ENCODE peak calls at places on chromosomes 2 and 18, in nine cellular contexts. C is M059J, N is ELF-1, G is esophagus squamous epithelium, D is germinal center, J is MM.1S, T is T follicular helper cell, U is endothelial cell of umbilical vein, V is ovary. Q is an unnamed sample.

GRCh38 chr18:23238651-23239349 is 103.5 kb downstream of the CABLES1 start:
- DNase-seq in C (peak), N (peak), G (no peak), D (no peak), J (no peak), T (no peak), U (peak), V (no peak), Q (peak)

GRCh38 chr2:10911291-10912075 is at the start of gene KCNF1:
- DNase-seq in C (peak), N (peak), G (no peak), D (no peak), J (no peak), T (no peak), U (peak), V (no peak), Q (peak)

GRCh38 chr18:6279308-6279707 is 135.4 kb downstream of the L3MBTL4 start:
- DNase-seq in C (no peak), N (no peak), G (no peak), D (no peak), J (no peak), T (no peak), U (no peak), V (no peak), Q (no peak)

GRCh38 chr2:216596234-216596985 is 36.8 kb upstream of the IGFBP2 start:
- DNase-seq in C (peak), N (no peak), G (no peak), D (no peak), J (no peak), T (no peak), U (peak), V (peak), Q (peak)

GRCh38 chr18:22547807-22548561 is 130.3 kb upstream of the CTAGE1 start:
- DNase-seq in C (peak), N (peak), G (no peak), D (no peak), J (no peak), T (no peak), U (no peak), V (no peak), Q (no peak)

GRCh38 chr2:219155054-219155644 is 5.5 kb downstream of the NHEJ1 start:
- DNase-seq in C (peak), N (peak), G (no peak), D (peak), J (peak), T (peak), U (peak), V (peak), Q (peak)

GRCh38 chr2:195656131-195656858 is 731 bp upstream of the SLC39A10 start:
- DNase-seq in C (no peak), N (no peak), G (no peak), D (no peak), J (no peak), T (no peak), U (no peak), V (no peak), Q (no peak)

GRCh38 chr2:173749315-173749714 is 215.9 kb downstream of the SP3 start:
- DNase-seq in C (peak), N (no peak), G (no peak), D (no peak), J (no peak), T (no peak), U (peak), V (no peak), Q (no peak)

GRCh38 chr2:188142636-188143035 is 149.0 kb upstream of the GULP1 start:
- DNase-seq in C (peak), N (no peak), G (no peak), D (no peak), J (no peak), T (no peak), U (peak), V (no peak), Q (no peak)

GRCh38 chr2:56130463-56131070 is 53.2 kb upstream of the CCDC85A start:
- DNase-seq in C (peak), N (peak), G (no peak), D (no peak), J (peak), T (no peak), U (peak), V (no peak), Q (peak)

GRCh38 chr2:238235331-238235732 is 4.5 kb downstream of the HES6 start:
- DNase-seq in C (peak), N (no peak), G (no peak), D (no peak), J (no peak), T (no peak), U (no peak), V (no peak), Q (no peak)

GRCh38 chr2:61949458-61950107 is 44.1 kb downstream of the COMMD1 start:
- DNase-seq in C (peak), N (peak), G (no peak), D (no peak), J (no peak), T (no peak), U (no peak), V (no peak), Q (no peak)

GRCh38 chr2:151882786-151883445 is 54.7 kb upstream of the ARL5A start:
- DNase-seq in C (no peak), N (no peak), G (no peak), D (no peak), J (no peak), T (no peak), U (no peak), V (no peak), Q (no peak)

GRCh38 chr18:75057169-75057789 is 151.7 kb downstream of the PTGR3 start:
- DNase-seq in C (no peak), N (no peak), G (no peak), D (no peak), J (no peak), T (no peak), U (no peak), V (no peak), Q (no peak)

GRCh38 chr18:36377626-36378025 is 80.1 kb downstream of the FHOD3 start:
- DNase-seq in C (no peak), N (no peak), G (no peak), D (no peak), J (no peak), T (no peak), U (no peak), V (no peak), Q (no peak)

GRCh38 chr18:35618289-35618688 is 36.7 kb downstream of the GALNT1 start:
- DNase-seq in C (no peak), N (no peak), G (no peak), D (no peak), J (no peak), T (no peak), U (no peak), V (no peak), Q (no peak)

GRCh38 chr2:26697425-26697824 is 4.9 kb downstream of the KCNK3 start:
- DNase-seq in C (no peak), N (no peak), G (no peak), D (no peak), J (no peak), T (no peak), U (no peak), V (no peak), Q (no peak)

GRCh38 chr18:23306842-23307241 is 146.2 kb upstream of the RIOK3 start:
- DNase-seq in C (no peak), N (no peak), G (no peak), D (no peak), J (no peak), T (no peak), U (peak), V (no peak), Q (peak)

GRCh38 chr2:5188636-5189035 is 503.5 kb upstream of the SOX11 start:
- DNase-seq in C (no peak), N (no peak), G (no peak), D (no peak), J (no peak), T (no peak), U (peak), V (no peak), Q (no peak)

GRCh38 chr2:8003462-8004075 is 678.3 kb upstream of the ID2 start:
- DNase-seq in C (peak), N (peak), G (no peak), D (no peak), J (no peak), T (no peak), U (no peak), V (peak), Q (no peak)

GRCh38 chr2:113390133-113390849 is 47.2 kb upstream of the ZNG1B start:
- DNase-seq in C (peak), N (peak), G (no peak), D (peak), J (peak), T (peak), U (peak), V (peak), Q (peak)

GRCh38 chr18:36296591-36297418 is 708 bp upstream of the FHOD3 start:
- DNase-seq in C (peak), N (peak), G (no peak), D (peak), J (peak), T (no peak), U (peak), V (peak), Q (peak)

GRCh38 chr2:149330127-149331022 is at the start of gene LYPD6:
- DNase-seq in C (peak), N (peak), G (no peak), D (peak), J (peak), T (no peak), U (peak), V (peak), Q (peak)

GRCh38 chr2:65278450-65279030 is 50.9 kb downstream of the ACTR2 start:
- DNase-seq in C (peak), N (peak), G (no peak), D (no peak), J (no peak), T (no peak), U (no peak), V (no peak), Q (no peak)

GRCh38 chr2:184735611-184736010 is 137.3 kb downstream of the ZNF804A start:
- DNase-seq in C (no peak), N (no peak), G (no peak), D (no peak), J (no peak), T (no peak), U (no peak), V (no peak), Q (no peak)

GRCh38 chr2:201070966-201071304 is 536 bp downstream of the HYCC2 start:
- DNase-seq in C (peak), N (no peak), G (no peak), D (no peak), J (no peak), T (no peak), U (no peak), V (no peak), Q (peak)

GRCh38 chr2:194999771-195000170 is 657.3 kb upstream of the SLC39A10 start:
- DNase-seq in C (no peak), N (no peak), G (no peak), D (no peak), J (no peak), T (no peak), U (no peak), V (no peak), Q (no peak)

GRCh38 chr2:16142383-16143361 is 202.3 kb downstream of the MYCN start:
- DNase-seq in C (no peak), N (peak), G (no peak), D (no peak), J (no peak), T (no peak), U (no peak), V (no peak), Q (no peak)

GRCh38 chr2:65710779-65711295 is 278.4 kb upstream of the SPRED2 start:
- DNase-seq in C (peak), N (peak), G (no peak), D (peak), J (no peak), T (no peak), U (no peak), V (no peak), Q (no peak)

GRCh38 chr2:46073540-46074018 is 223.6 kb upstream of the EPAS1 start:
- DNase-seq in C (peak), N (peak), G (no peak), D (no peak), J (no peak), T (no peak), U (peak), V (no peak), Q (peak)

GRCh38 chr2:23135481-23136100 is 249.4 kb upstream of the KLHL29 start:
- DNase-seq in C (peak), N (peak), G (no peak), D (no peak), J (no peak), T (no peak), U (no peak), V (no peak), Q (no peak)

GRCh38 chr2:73300926-73301325 is 7.6 kb upstream of the EGR4 start:
- DNase-seq in C (no peak), N (peak), G (no peak), D (no peak), J (no peak), T (no peak), U (no peak), V (no peak), Q (no peak)

GRCh38 chr2:147632193-147632592 is 212.6 kb upstream of the ACVR2A start:
- DNase-seq in C (no peak), N (no peak), G (no peak), D (no peak), J (no peak), T (no peak), U (no peak), V (no peak), Q (no peak)

GRCh38 chr2:191358325-191359025 is 113.3 kb downstream of the MYO1B start:
- DNase-seq in C (no peak), N (no peak), G (no peak), D (no peak), J (no peak), T (no peak), U (no peak), V (no peak), Q (no peak)

GRCh38 chr2:239225921-239226561 is 174.8 kb downstream of the HDAC4 start:
- DNase-seq in C (peak), N (no peak), G (no peak), D (no peak), J (no peak), T (no peak), U (no peak), V (no peak), Q (no peak)

GRCh38 chr2:229339613-229340012 is 68.5 kb upstream of the PID1 start:
- DNase-seq in C (peak), N (no peak), G (no peak), D (no peak), J (no peak), T (no peak), U (no peak), V (no peak), Q (no peak)

GRCh38 chr18:58525517-58525916 is 103.4 kb downstream of the ALPK2 start:
- DNase-seq in C (peak), N (no peak), G (no peak), D (peak), J (no peak), T (no peak), U (no peak), V (no peak), Q (no peak)

GRCh38 chr2:11796190-11797171 is 50.0 kb downstream of the LPIN1 start:
- DNase-seq in C (no peak), N (no peak), G (no peak), D (no peak), J (no peak), T (no peak), U (no peak), V (no peak), Q (no peak)

GRCh38 chr2:66585616-66586015 is 150.7 kb downstream of the MEIS1 start:
- DNase-seq in C (no peak), N (no peak), G (no peak), D (no peak), J (no peak), T (no peak), U (no peak), V (no peak), Q (no peak)

GRCh38 chr2:180385601-180386201 is 378.6 kb upstream of the CWC22 start:
- DNase-seq in C (peak), N (no peak), G (no peak), D (no peak), J (no peak), T (no peak), U (peak), V (no peak), Q (no peak)

Q was measured in lung microvascular endothelial cell.